ENCODE peak calls at places on chromosomes 7 and 10, in six cellular contexts. S is A673, M is transverse colon, Q is mammary epithelial cell, K is HCT116, J is fibroblast of mammary gland. D is an unnamed sample.

GRCh38 chr10:132069122-132069848 is 3.5 kb downstream of the JAKMIP3 start:
- DNase-seq in S (no peak), M (no peak), Q (no peak), K (no peak), J (no peak), D (no peak)

GRCh38 chr7:55308186-55308929 is 56.8 kb upstream of the LANCL2 start:
- DNase-seq in S (no peak), M (no peak), Q (no peak), K (no peak), J (peak), D (peak)

GRCh38 chr7:134669845-134670373 is 23.3 kb downstream of the BPGM start:
- DNase-seq in S (peak), M (peak), Q (peak), K (peak), J (peak), D (no peak)

GRCh38 chr10:102645388-102645740 is 1.1 kb downstream of the TRIM8 start:
- DNase-seq in S (peak), M (peak), Q (no peak), K (peak), J (peak), D (no peak)

GRCh38 chr10:100340948-100341847 is 5.8 kb upstream of the SCD start:
- DNase-seq in S (no peak), M (no peak), Q (no peak), K (no peak), J (peak), D (no peak)

GRCh38 chr10:69742928-69743602 is 58.6 kb upstream of the COL13A1 start:
- DNase-seq in S (peak), M (peak), Q (no peak), K (peak), J (peak), D (no peak)

GRCh38 chr10:96995851-96996250 is 163.8 kb downstream of the LCOR start:
- DNase-seq in S (no peak), M (no peak), Q (peak), K (no peak), J (no peak), D (no peak)

GRCh38 chr10:34808789-34809745 is 6.0 kb downstream of the PARD3 start:
- DNase-seq in S (peak), M (no peak), Q (no peak), K (no peak), J (no peak), D (no peak)

GRCh38 chr10:88831709-88832108 is 19.9 kb downstream of the ANKRD22 start:
- DNase-seq in S (no peak), M (no peak), Q (no peak), K (no peak), J (no peak), D (no peak)

DNA sequence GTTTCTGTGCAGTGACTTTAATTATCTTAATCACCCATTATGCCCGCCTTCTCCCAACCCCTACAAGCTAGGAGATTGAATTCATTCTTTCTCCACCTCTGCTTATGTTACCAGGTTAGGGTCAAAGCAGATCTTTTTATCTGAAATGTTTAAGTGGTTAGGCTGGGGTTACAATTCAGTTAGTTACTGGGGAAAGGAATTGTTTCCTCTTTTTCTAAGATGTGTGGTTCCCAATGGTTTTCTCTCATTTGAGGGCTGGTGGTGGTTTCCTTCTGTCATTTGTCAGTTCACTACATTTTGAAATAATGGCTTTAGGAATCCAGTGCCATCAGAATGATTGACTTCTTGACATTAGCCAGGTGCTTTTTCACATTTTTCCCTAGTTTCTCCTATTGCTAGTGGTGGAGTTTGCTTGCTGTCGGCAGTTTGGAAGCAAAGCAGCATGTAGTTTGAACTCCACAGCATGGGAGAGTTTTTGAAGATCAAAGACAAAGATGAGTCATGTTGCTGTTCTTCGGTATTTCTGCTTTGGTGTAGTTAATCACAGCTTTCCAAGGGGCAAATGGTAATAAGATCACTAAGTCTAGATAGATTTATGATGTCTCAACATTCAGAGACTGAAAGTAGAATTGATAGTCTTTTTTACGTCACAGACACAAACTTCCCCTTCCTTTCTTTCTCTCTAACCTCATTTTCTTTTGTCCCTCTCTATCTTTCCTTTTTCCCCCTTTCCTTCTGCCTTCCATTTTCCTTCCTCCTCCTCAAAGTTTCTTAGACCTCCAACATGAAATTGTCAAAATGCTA is 168.2 kb downstream of the SND1 start:
- DNase-seq in S (peak), M (no peak), Q (peak), K (peak), J (peak), D (no peak)
- TF ChIP-seq CTCF in S (no peak), M (no peak), Q (no peak), K (no peak), J (no peak), D (no peak)

DNA sequence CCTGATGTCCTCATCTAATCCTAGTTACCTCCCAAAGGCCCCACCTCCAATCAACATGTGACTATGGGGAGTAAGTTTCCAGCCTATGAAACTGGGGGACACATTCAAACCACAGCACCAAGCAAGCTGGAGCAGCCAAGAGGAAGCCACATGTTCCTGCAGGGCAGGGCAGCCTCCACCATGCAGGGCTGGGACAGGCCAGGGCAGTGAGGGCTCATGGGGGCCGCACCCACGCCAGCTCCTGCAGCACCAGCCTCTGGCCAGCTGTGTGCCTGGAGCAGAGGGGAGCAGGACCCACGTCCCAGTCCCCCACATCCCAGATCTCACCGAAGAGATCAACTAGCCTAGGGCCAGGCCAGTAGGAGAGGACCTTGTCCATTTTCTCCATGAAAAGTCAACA is 85.9 kb upstream of the INSIG1 start:
- DNase-seq in S (no peak), M (no peak), Q (no peak), K (no peak), J (no peak), D (no peak)
- H3K4me3 ChIP-seq in S (no peak), M (no peak), Q (no peak), K (no peak), J (no peak), D (no peak)

GRCh38 chr7:4765776-4766490 is 9.5 kb upstream of the AP5Z1 start:
- DNase-seq in S (no peak), M (no peak), Q (no peak), K (no peak), J (no peak), D (no peak)
- TF ChIP-seq CTCF in S (no peak), M (no peak), Q (no peak), K (no peak), J (peak), D (peak)

GRCh38 chr10:71963351-71963755 is 842 bp upstream of the CHST3 start:
- DNase-seq in S (no peak), M (no peak), Q (no peak), K (no peak), J (peak), D (no peak)
- H3K4me3 ChIP-seq in S (peak), M (peak), Q (no peak), K (no peak), J (peak), D (peak)

GRCh38 chr7:22712999-22713398 is 14.0 kb upstream of the IL6 start:
- DNase-seq in S (no peak), M (no peak), Q (no peak), K (no peak), J (no peak), D (no peak)
- TF ChIP-seq CTCF in S (no peak), M (no peak), Q (no peak), K (no peak), J (no peak), D (no peak)